ENCODE peak calls at places on chromosomes 11 and 22, in five cellular contexts. One of them, this sample, is unnamed.

GRCh38 chr11:86713552-86713951 is 41.1 kb upstream of the ME3 start:
- DNase-seq in stimulated activated CD8-positive, alpha-beta memory T cell treated with anti-CD3 and anti-CD28 coated beads, Interleukin-4, amount 100 ng/mL, for 1 hour: no peak
- DNase-seq in memory B cell: no peak
- DNase-seq in EH: no peak
- DNase-seq in lung microvascular endothelial cell: no peak
- DNase-seq in this sample: no peak

GRCh38 chr22:35424761-35425160 is 24.8 kb downstream of the MCM5 start:
- DNase-seq in stimulated activated CD8-positive, alpha-beta memory T cell treated with anti-CD3 and anti-CD28 coated beads, Interleukin-4, amount 100 ng/mL, for 1 hour: no peak
- DNase-seq in memory B cell: no peak
- DNase-seq in lung microvascular endothelial cell: peak
- DNase-seq in EH: no peak
- DNase-seq in this sample: no peak

GRCh38 chr11:93614111-93614784 is 47.2 kb upstream of the CEP295 start:
- DNase-seq in memory B cell: no peak
- DNase-seq in lung microvascular endothelial cell: no peak
- DNase-seq in EH: no peak
- DNase-seq in stimulated activated CD8-positive, alpha-beta memory T cell treated with anti-CD3 and anti-CD28 coated beads, Interleukin-4, amount 100 ng/mL, for 1 hour: no peak
- DNase-seq in this sample: no peak

GRCh38 chr22:33022231-33022630 is 36.0 kb downstream of the SYN3 start:
- DNase-seq in EH: no peak
- DNase-seq in memory B cell: no peak
- DNase-seq in lung microvascular endothelial cell: no peak
- DNase-seq in stimulated activated CD8-positive, alpha-beta memory T cell treated with anti-CD3 and anti-CD28 coated beads, Interleukin-4, amount 100 ng/mL, for 1 hour: no peak
- DNase-seq in this sample: no peak

GRCh38 chr11:82857145-82857544 is 43.1 kb downstream of the PRCP start:
- DNase-seq in stimulated activated CD8-positive, alpha-beta memory T cell treated with anti-CD3 and anti-CD28 coated beads, Interleukin-4, amount 100 ng/mL, for 1 hour: no peak
- DNase-seq in lung microvascular endothelial cell: no peak
- DNase-seq in memory B cell: no peak
- DNase-seq in EH: no peak
- DNase-seq in this sample: no peak

GRCh38 chr11:61917357-61918109 is at the start of gene RAB3IL1:
- DNase-seq in lung microvascular endothelial cell: peak
- DNase-seq in stimulated activated CD8-positive, alpha-beta memory T cell treated with anti-CD3 and anti-CD28 coated beads, Interleukin-4, amount 100 ng/mL, for 1 hour: no peak
- DNase-seq in memory B cell: no peak
- DNase-seq in EH: peak
- DNase-seq in this sample: no peak

GRCh38 chr22:30778261-30778660 is 83.6 kb downstream of the OSBP2 start:
- DNase-seq in EH: no peak
- DNase-seq in stimulated activated CD8-positive, alpha-beta memory T cell treated with anti-CD3 and anti-CD28 coated beads, Interleukin-4, amount 100 ng/mL, for 1 hour: no peak
- DNase-seq in memory B cell: no peak
- DNase-seq in lung microvascular endothelial cell: no peak
- DNase-seq in this sample: no peak

GRCh38 chr22:44839721-44840120 is 87.3 kb downstream of the ARHGAP8 start:
- DNase-seq in memory B cell: no peak
- DNase-seq in lung microvascular endothelial cell: no peak
- DNase-seq in stimulated activated CD8-positive, alpha-beta memory T cell treated with anti-CD3 and anti-CD28 coated beads, Interleukin-4, amount 100 ng/mL, for 1 hour: no peak
- DNase-seq in EH: no peak
- DNase-seq in this sample: no peak

GRCh38 chr11:94638902-94639373 is 71.8 kb downstream of the PIWIL4 start:
- DNase-seq in stimulated activated CD8-positive, alpha-beta memory T cell treated with anti-CD3 and anti-CD28 coated beads, Interleukin-4, amount 100 ng/mL, for 1 hour: no peak
- DNase-seq in memory B cell: no peak
- DNase-seq in lung microvascular endothelial cell: no peak
- DNase-seq in EH: peak
- DNase-seq in this sample: no peak

GRCh38 chr11:16081756-16082531 is 274.4 kb downstream of the SOX6 start:
- DNase-seq in stimulated activated CD8-positive, alpha-beta memory T cell treated with anti-CD3 and anti-CD28 coated beads, Interleukin-4, amount 100 ng/mL, for 1 hour: no peak
- DNase-seq in memory B cell: no peak
- DNase-seq in lung microvascular endothelial cell: no peak
- DNase-seq in EH: no peak
- DNase-seq in this sample: peak

GRCh38 chr22:17159504-17159951 is 451 bp upstream of the HDHD5 start:
- DNase-seq in stimulated activated CD8-positive, alpha-beta memory T cell treated with anti-CD3 and anti-CD28 coated beads, Interleukin-4, amount 100 ng/mL, for 1 hour: no peak
- DNase-seq in memory B cell: no peak
- DNase-seq in lung microvascular endothelial cell: peak
- DNase-seq in EH: peak
- DNase-seq in this sample: peak

GRCh38 chr11:58316142-58316541 is 42.7 kb downstream of the OR5B17 start:
- DNase-seq in memory B cell: no peak
- DNase-seq in stimulated activated CD8-positive, alpha-beta memory T cell treated with anti-CD3 and anti-CD28 coated beads, Interleukin-4, amount 100 ng/mL, for 1 hour: no peak
- DNase-seq in EH: peak
- DNase-seq in lung microvascular endothelial cell: peak
- DNase-seq in this sample: no peak